ENCODE peak calls at places on chromosome 21, in four cellular contexts. One of them, this sample, is unnamed. For H3K4me1, the result is how much of the 10 kb centered on the place peaks cover.

GRCh38 chr21:45695086-45695485 is 51.6 kb downstream of the PCBP3 start:
- DNase-seq in right lobe of liver: no peak
- DNase-seq in tibial nerve: no peak
- DNase-seq in body of pancreas: no peak
- DNase-seq in this sample: no peak

GRCh38 chr21:26776320-26777021 is 68.7 kb downstream of the ADAMTS1 start:
- DNase-seq in tibial nerve: no peak
- DNase-seq in right lobe of liver: no peak
- DNase-seq in body of pancreas: no peak
- DNase-seq in this sample: no peak

GRCh38 chr21:31298618-31299269 is 45.3 kb downstream of the TIAM1 start:
- DNase-seq in tibial nerve: no peak
- DNase-seq in body of pancreas: no peak
- DNase-seq in right lobe of liver: no peak
- DNase-seq in this sample: no peak

GRCh38 chr21:29300547-29301138 is 1.9 kb downstream of the BACH1 start:
- DNase-seq in right lobe of liver: no peak
- DNase-seq in tibial nerve: no peak
- DNase-seq in body of pancreas: no peak
- DNase-seq in this sample: no peak

GRCh38 chr21:34938079-34938764 is 110.9 kb downstream of the RUNX1 start:
- DNase-seq in right lobe of liver: no peak
- DNase-seq in body of pancreas: no peak
- DNase-seq in tibial nerve: no peak
- DNase-seq in this sample: no peak

GRCh38 chr21:44436111-44436611 is 19.1 kb upstream of the LRRC3 start:
- DNase-seq in body of pancreas: no peak
- DNase-seq in right lobe of liver: peak
- DNase-seq in tibial nerve: no peak
- DNase-seq in this sample: no peak

GRCh38 chr21:20698585-20698984 is 299.6 kb upstream of the NCAM2 start:
- DNase-seq in right lobe of liver: no peak
- DNase-seq in body of pancreas: no peak
- DNase-seq in tibial nerve: no peak
- DNase-seq in this sample: no peak

GRCh38 chr21:34698270-34699015 is 29.6 kb downstream of the CLIC6 start:
- DNase-seq in tibial nerve: no peak
- DNase-seq in right lobe of liver: no peak
- DNase-seq in body of pancreas: no peak
- DNase-seq in this sample: no peak

GRCh38 chr21:44428281-44428942 is 26.9 kb upstream of the LRRC3 start:
- DNase-seq in right lobe of liver: peak
- DNase-seq in body of pancreas: peak
- DNase-seq in tibial nerve: no peak
- DNase-seq in this sample: no peak

GRCh38 chr21:39161064-39161463 is 22.2 kb downstream of the PSMG1 start:
- DNase-seq in right lobe of liver: no peak
- DNase-seq in tibial nerve: no peak
- DNase-seq in body of pancreas: no peak
- DNase-seq in this sample: no peak

GRCh38 chr21:46079357-46080170 is 18.3 kb upstream of the COL6A2 start:
- DNase-seq in body of pancreas: no peak
- DNase-seq in tibial nerve: peak
- DNase-seq in right lobe of liver: peak
- DNase-seq in this sample: peak

GRCh38 chr21:46125846-46126301 is 28.0 kb downstream of the COL6A2 start:
- DNase-seq in body of pancreas: no peak
- DNase-seq in right lobe of liver: peak
- DNase-seq in tibial nerve: no peak
- DNase-seq in this sample: no peak

GRCh38 chr21:16124397-16125130 is 394.8 kb downstream of the USP25 start:
- DNase-seq in tibial nerve: peak
- DNase-seq in body of pancreas: no peak
- DNase-seq in right lobe of liver: no peak
- DNase-seq in this sample: no peak

GRCh38 chr21:21029159-21029558 is 30.9 kb downstream of the NCAM2 start:
- DNase-seq in body of pancreas: no peak
- DNase-seq in right lobe of liver: no peak
- DNase-seq in tibial nerve: no peak
- DNase-seq in this sample: no peak

GRCh38 chr21:46284722-46285121 is 689 bp downstream of the MCM3AP start:
- DNase-seq in tibial nerve: no peak
- DNase-seq in right lobe of liver: no peak
- DNase-seq in body of pancreas: no peak
- DNase-seq in this sample: no peak

GRCh38 chr21:19992540-19992939 is 1005.7 kb upstream of the NCAM2 start:
- DNase-seq in tibial nerve: no peak
- DNase-seq in right lobe of liver: no peak
- DNase-seq in body of pancreas: no peak
- DNase-seq in this sample: no peak

GRCh38 chr21:44984792-44985440 is 45.1 kb downstream of the SLX9 start:
- DNase-seq in body of pancreas: no peak
- DNase-seq in right lobe of liver: no peak
- DNase-seq in tibial nerve: no peak
- DNase-seq in this sample: no peak

GRCh38 chr21:44510508-44511218 is 29.3 kb downstream of the KRTAP10-1 start:
- DNase-seq in tibial nerve: peak
- DNase-seq in right lobe of liver: peak
- DNase-seq in body of pancreas: peak
- DNase-seq in this sample: no peak

GRCh38 chr21:31505975-31506374 is 153.5 kb upstream of the SOD1 start:
- DNase-seq in body of pancreas: no peak
- DNase-seq in right lobe of liver: no peak
- DNase-seq in tibial nerve: no peak
- DNase-seq in this sample: no peak

GRCh38 chr21:16532841-16533240 is 803.1 kb downstream of the USP25 start:
- DNase-seq in right lobe of liver: no peak
- DNase-seq in body of pancreas: no peak
- DNase-seq in tibial nerve: no peak
- DNase-seq in this sample: no peak

GRCh38 chr21:22791986-22792560 is 1793.9 kb downstream of the NCAM2 start:
- DNase-seq in body of pancreas: peak
- DNase-seq in right lobe of liver: no peak
- DNase-seq in tibial nerve: peak
- DNase-seq in this sample: no peak

GRCh38 chr21:39647476-39647875 is 34.7 kb downstream of the B3GALT5 start:
- DNase-seq in right lobe of liver: no peak
- DNase-seq in body of pancreas: no peak
- DNase-seq in tibial nerve: no peak
- DNase-seq in this sample: no peak

GRCh38 chr21:44914176-44914874 is 6.4 kb downstream of the ITGB2 start:
- DNase-seq in tibial nerve: no peak
- DNase-seq in right lobe of liver: no peak
- DNase-seq in body of pancreas: peak
- DNase-seq in this sample: no peak

GRCh38 chr21:17462276-17462981 is 50.4 kb upstream of the CXADR start:
- DNase-seq in body of pancreas: peak
- DNase-seq in right lobe of liver: peak
- DNase-seq in tibial nerve: no peak
- DNase-seq in this sample: no peak

GRCh38 chr21:46667735-46668380 is 32.4 kb downstream of the PRMT2 start:
- DNase-seq in tibial nerve: no peak
- DNase-seq in body of pancreas: no peak
- DNase-seq in right lobe of liver: no peak
- DNase-seq in this sample: no peak

GRCh38 chr21:36188081-36188681 is 31.6 kb downstream of the DOP1B start:
- DNase-seq in tibial nerve: no peak
- DNase-seq in body of pancreas: peak
- DNase-seq in right lobe of liver: peak
- DNase-seq in this sample: no peak
- TF ChIP-seq POLR2A in tibial nerve: no peak
- TF ChIP-seq POLR2A in body of pancreas: no peak
- TF ChIP-seq POLR2A in right lobe of liver: no peak
- TF ChIP-seq POLR2A in this sample: no peak

GRCh38 chr21:33246963-33247362 is 17.2 kb downstream of the IFNAR2 start:
- DNase-seq in right lobe of liver: no peak
- DNase-seq in body of pancreas: no peak
- DNase-seq in tibial nerve: no peak
- DNase-seq in this sample: no peak

GRCh38 chr21:33244082-33244780 is 14.5 kb downstream of the IFNAR2 start:
- DNase-seq in body of pancreas: no peak
- DNase-seq in right lobe of liver: no peak
- DNase-seq in tibial nerve: no peak
- DNase-seq in this sample: no peak

GRCh38 chr21:33246506-33246905 is 16.8 kb downstream of the IFNAR2 start:
- DNase-seq in right lobe of liver: no peak
- DNase-seq in tibial nerve: no peak
- DNase-seq in body of pancreas: no peak
- DNase-seq in this sample: no peak

GRCh38 chr21:33244781-33245105 is 15.0 kb downstream of the IFNAR2 start:
- DNase-seq in right lobe of liver: no peak
- DNase-seq in body of pancreas: no peak
- DNase-seq in tibial nerve: no peak
- DNase-seq in this sample: no peak

GRCh38 chr21:33245289-33245918 is 15.7 kb downstream of the IFNAR2 start:
- DNase-seq in tibial nerve: no peak
- DNase-seq in body of pancreas: no peak
- DNase-seq in right lobe of liver: peak
- DNase-seq in this sample: no peak
- H3K4me1 ChIP-seq in tibial nerve: under half
- H3K4me1 ChIP-seq in body of pancreas: under half
- H3K4me1 ChIP-seq in right lobe of liver: under half
- H3K4me1 ChIP-seq in this sample: under half

DNA sequence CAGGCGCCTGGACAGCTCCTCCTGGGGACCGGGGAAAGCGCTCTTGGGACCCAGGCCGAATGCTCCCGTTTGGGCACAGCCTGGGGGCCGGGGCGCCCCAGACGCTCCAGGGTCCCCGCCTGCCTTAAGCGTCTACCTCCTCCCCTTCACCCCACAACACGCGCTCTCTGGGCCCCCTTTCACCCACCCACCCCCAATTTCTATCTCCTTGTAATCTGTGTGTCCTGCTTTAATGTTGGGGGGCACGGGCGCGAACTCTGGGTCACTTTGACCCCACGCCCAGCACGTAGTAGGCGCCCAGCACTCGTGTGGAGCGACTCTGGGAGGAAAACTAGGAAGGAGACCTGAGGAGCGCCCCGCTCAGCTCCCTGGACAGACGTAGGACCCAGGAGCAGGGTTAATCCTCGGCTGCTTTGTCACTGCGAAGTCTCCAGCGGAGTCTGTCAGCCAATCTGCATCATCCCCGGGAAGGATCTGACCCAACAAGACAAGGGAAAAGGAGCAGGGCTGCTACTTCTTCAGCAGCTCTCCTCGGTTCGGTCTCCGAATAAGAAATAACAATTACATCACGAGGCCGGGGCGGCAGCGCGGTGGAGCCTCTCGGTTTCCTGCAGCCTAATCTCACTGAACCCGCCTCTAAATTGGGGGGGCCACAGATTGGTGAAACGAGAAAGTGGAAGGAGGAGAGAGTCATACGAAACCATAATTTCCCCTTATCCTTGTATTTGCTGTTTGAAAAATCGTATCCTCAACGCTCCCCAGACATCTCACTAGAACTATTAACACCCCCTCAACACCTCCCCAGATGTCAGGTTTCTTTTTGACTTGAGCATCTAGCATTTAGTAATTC is 806 bp upstream of the NRIP1 start:
- DNase-seq in tibial nerve: peak
- DNase-seq in right lobe of liver: peak
- DNase-seq in body of pancreas: peak
- DNase-seq in this sample: peak
- TF ChIP-seq POLR2A in tibial nerve: peak
- TF ChIP-seq POLR2A in right lobe of liver: no peak
- TF ChIP-seq POLR2A in body of pancreas: peak
- TF ChIP-seq POLR2A in this sample: peak

DNA sequence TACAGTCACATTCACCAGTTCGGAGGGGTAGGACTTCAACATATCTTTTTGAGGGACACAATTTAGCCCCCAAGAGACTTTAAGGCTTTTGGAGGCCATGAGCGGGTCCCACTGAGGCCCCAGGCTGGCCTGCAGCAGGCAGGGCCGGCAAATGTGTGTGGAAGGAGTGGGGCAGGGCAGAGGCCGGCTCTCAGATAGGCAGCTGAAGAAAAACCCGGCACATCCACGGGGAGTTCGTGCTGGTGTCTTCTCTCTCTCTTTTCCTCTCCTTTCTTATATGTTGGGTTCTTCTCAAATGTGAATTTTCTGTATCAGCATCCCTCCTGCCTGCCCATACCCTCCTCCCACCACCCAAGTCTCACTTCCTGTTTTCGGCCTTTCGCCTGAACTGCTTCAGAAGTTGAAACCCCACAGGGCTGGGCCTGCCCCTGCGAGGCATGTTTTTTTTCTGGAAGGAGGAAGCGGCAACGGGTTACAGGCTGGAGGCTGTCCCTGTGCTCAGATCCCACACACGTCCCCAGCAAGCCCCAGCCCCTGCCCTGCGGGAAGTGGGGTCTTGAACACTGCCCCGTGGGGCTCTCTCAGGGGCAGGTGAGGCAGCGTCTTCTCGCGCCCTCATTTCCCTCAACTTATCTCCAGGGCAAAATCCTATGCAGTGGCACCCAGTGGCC is 9.8 kb upstream of the UMODL1 start:
- DNase-seq in body of pancreas: peak
- DNase-seq in right lobe of liver: no peak
- DNase-seq in tibial nerve: no peak
- DNase-seq in this sample: no peak
- H3K4me1 ChIP-seq in body of pancreas: under half
- H3K4me1 ChIP-seq in right lobe of liver: under half
- H3K4me1 ChIP-seq in tibial nerve: under half
- H3K4me1 ChIP-seq in this sample: under half

DNA sequence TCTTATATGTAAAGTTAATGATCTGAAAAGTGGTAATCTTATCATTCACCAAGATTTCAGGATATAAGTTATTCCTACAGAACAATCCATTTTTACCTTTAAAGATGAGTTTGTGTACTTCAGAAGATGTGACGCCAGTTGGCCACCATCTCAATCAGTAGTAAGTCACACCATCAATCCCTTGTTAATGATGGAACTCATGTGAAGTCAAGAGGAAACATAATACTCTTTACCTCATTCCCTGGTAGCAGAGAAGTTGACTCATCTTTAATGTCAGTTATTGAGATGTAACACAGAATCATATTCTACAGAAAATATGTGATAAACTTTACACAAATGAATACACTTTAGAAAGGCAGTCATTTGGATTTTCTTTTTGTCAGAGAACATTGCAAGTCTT is 38.2 kb downstream of the MRPL39 start:
- DNase-seq in right lobe of liver: no peak
- DNase-seq in tibial nerve: no peak
- DNase-seq in body of pancreas: no peak
- DNase-seq in this sample: no peak
- TF ChIP-seq POLR2A in right lobe of liver: no peak
- TF ChIP-seq POLR2A in tibial nerve: no peak
- TF ChIP-seq POLR2A in body of pancreas: no peak
- TF ChIP-seq POLR2A in this sample: no peak

This sample was measured in uterus.